ENCODE peak calls at places on chromosomes 7 and 10, in four cellular contexts. F is sigmoid colon, W is cardiac muscle cell, V is HCT116. Z is an unnamed sample.

GRCh38 chr10:44391981-44392380 is 7.1 kb upstream of the CXCL12 start:
- DNase-seq in F (no peak), W (no peak), V (no peak), Z (no peak)

GRCh38 chr7:5248201-5248885 is 34.4 kb upstream of the SLC29A4 start:
- DNase-seq in F (peak; percentile 93), W (peak; percentile 79), V (no peak), Z (peak; percentile 83)

GRCh38 chr7:112421666-112422486 is 28.4 kb upstream of the IFRD1 start:
- DNase-seq in F (no peak), W (peak; percentile 30), V (no peak), Z (peak; percentile 33)

GRCh38 chr7:104943502-104944343 is 70.3 kb upstream of the KMT2E start:
- DNase-seq in F (peak; percentile 72), W (peak; percentile 90), V (peak; percentile 94), Z (peak; percentile 70)

GRCh38 chr10:22054946-22055345 is 51.4 kb upstream of the DNAJC1 start:
- DNase-seq in F (no peak), W (peak; percentile 38), V (no peak), Z (no peak)

GRCh38 chr10:120278069-120278468 is 179.0 kb upstream of the PLPP4 start:
- DNase-seq in F (no peak), W (no peak), V (no peak), Z (no peak)

GRCh38 chr7:18200855-18201254 is 173.2 kb upstream of the PRPS1L1 start:
- DNase-seq in F (no peak), W (no peak), V (no peak), Z (no peak)

GRCh38 chr7:34091330-34091917 is 186.1 kb downstream of the BMPER start:
- DNase-seq in F (no peak), W (peak; percentile 78), V (peak; percentile 43), Z (peak; percentile 51)

GRCh38 chr7:4023502-4023901 is 658.6 kb upstream of the FOXK1 start:
- DNase-seq in F (no peak), W (no peak), V (no peak), Z (no peak)

GRCh38 chr7:16007911-16008310 is 321.4 kb upstream of the MEOX2 start:
- DNase-seq in F (no peak), W (no peak), V (no peak), Z (no peak)

GRCh38 chr7:25998499-25998898 is 153.5 kb upstream of the NFE2L3 start:
- DNase-seq in F (no peak), W (no peak), V (no peak), Z (no peak)

GRCh38 chr7:103487419-103487818 is 41.4 kb upstream of the SLC26A5 start:
- DNase-seq in F (no peak), W (no peak), V (no peak), Z (no peak)

GRCh38 chr10:114881916-114882315 is 56.1 kb upstream of the TRUB1 start:
- DNase-seq in F (no peak), W (no peak), V (no peak), Z (no peak)

GRCh38 chr10:102630663-102631062 is 13.6 kb upstream of the TRIM8 start:
- DNase-seq in F (peak; percentile 35), W (no peak), V (no peak), Z (no peak)

GRCh38 chr10:8054498-8055407 is at the start of gene GATA3:
- DNase-seq in F (no peak), W (peak; percentile 84), V (no peak), Z (peak; percentile 56)

GRCh38 chr7:56046728-56047445 is 4.4 kb downstream of the PSPH start:
- DNase-seq in F (no peak), W (peak; percentile 93), V (no peak), Z (peak; percentile 47)

GRCh38 chr7:112423987-112424386 is 26.3 kb upstream of the IFRD1 start:
- DNase-seq in F (no peak), W (no peak), V (no peak), Z (peak; percentile 29)

GRCh38 chr7:38307640-38308039 is 34.2 kb upstream of the TARP start:
- DNase-seq in F (no peak), W (no peak), V (no peak), Z (no peak)

GRCh38 chr7:129108583-129108982 is 35.9 kb upstream of the TSPAN33 start:
- DNase-seq in F (no peak), W (no peak), V (no peak), Z (no peak)

GRCh38 chr7:34155225-34155908 is 250.0 kb downstream of the BMPER start:
- DNase-seq in F (peak; percentile 69), W (peak; percentile 97), V (no peak), Z (no peak)

GRCh38 chr10:110916554-110917346 is 2.2 kb downstream of the BBIP1 start:
- DNase-seq in F (no peak), W (peak; percentile 58), V (no peak), Z (no peak)

GRCh38 chr7:148230341-148230740 is 360.2 kb upstream of the C7orf33 start:
- DNase-seq in F (no peak), W (no peak), V (no peak), Z (no peak)

GRCh38 chr10:2921956-2922680 is 145.2 kb upstream of the PFKP start:
- DNase-seq in F (no peak), W (no peak), V (no peak), Z (no peak)

GRCh38 chr10:44792119-44792783 is 118.9 kb upstream of the TMEM72 start:
- DNase-seq in F (no peak), W (peak; percentile 44), V (no peak), Z (no peak)

GRCh38 chr7:137687556-137688280 is 159.1 kb downstream of the DGKI start:
- DNase-seq in F (no peak), W (peak; percentile 75), V (no peak), Z (no peak)

GRCh38 chr7:5394264-5395105 is 29.1 kb downstream of the TNRC18 start:
- DNase-seq in F (no peak), W (no peak), V (no peak), Z (no peak)

GRCh38 chr10:82377608-82378007 is 502.6 kb downstream of the NRG3 start:
- DNase-seq in F (no peak), W (peak; percentile 44), V (no peak), Z (peak; percentile 35)

GRCh38 chr10:26438534-26439269 is 561 bp downstream of the APBB1IP start:
- DNase-seq in F (peak; percentile 63), W (peak; percentile 17), V (no peak), Z (no peak)

GRCh38 chr10:114928818-114929217 is 9.2 kb upstream of the TRUB1 start:
- DNase-seq in F (no peak), W (no peak), V (no peak), Z (no peak)

GRCh38 chr7:55132890-55133551 is 114.2 kb downstream of the EGFR start:
- DNase-seq in F (peak; percentile 83), W (peak; percentile 94), V (peak; percentile 97), Z (peak; percentile 53)

GRCh38 chr7:125427676-125428075 is 498.1 kb upstream of the POT1 start:
- DNase-seq in F (no peak), W (no peak), V (no peak), Z (no peak)

GRCh38 chr7:915291-916218 is 38.9 kb downstream of the ADAP1 start:
- DNase-seq in F (peak; percentile 52), W (no peak), V (no peak), Z (no peak)

GRCh38 chr7:12030116-12030515 is 181.0 kb upstream of the TMEM106B start:
- DNase-seq in F (no peak), W (no peak), V (no peak), Z (no peak)

DNA sequence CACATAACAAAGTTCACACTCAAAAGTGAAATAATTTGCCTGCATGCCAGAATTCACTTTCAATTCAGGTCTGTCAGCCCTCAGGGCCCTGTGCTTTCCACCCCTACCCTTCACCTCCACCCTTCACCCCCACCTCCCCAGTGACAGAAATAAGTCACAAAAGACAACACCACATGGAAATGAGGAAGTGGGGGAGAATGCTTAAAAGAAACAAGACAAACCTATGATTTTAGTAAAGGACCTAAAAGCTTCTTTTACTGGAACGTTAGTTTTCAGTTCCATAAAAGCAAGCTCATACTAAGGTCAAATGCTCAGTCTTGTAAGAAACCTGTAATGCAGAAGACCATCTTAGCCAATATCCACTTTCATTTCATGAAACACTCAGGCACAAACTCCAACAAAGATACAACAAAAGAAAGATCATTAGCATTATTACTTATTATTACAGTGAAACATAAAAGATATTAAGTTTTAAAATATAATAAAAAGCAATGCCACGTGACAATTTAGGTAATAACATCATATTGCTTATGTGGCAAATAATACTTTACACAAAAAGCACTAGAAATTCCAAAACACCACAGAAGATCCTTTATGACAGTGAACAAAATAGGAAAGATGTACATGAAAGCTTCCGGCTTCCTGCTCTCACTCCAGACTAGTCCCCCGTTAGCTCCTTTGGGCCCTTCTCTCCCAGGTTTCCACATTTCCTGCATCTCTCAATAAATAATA is 112.1 kb downstream of the LMBR1 start:
- DNase-seq in F (no peak), W (no peak), V (no peak), Z (no peak)
- H3K4me3 ChIP-seq in F (no peak overlapping the region), W (no peak overlapping the region), V (no peak overlapping the region), Z (no peak overlapping the region)

GRCh38 chr10:31618541-31619291 is 299.7 kb downstream of the ZEB1 start:
- DNase-seq in F (peak; percentile 78), W (peak; percentile 74), V (no peak), Z (peak; percentile 43)
- H3K27ac ChIP-seq in F (peak overlapping the region; percentile 42), W (no peak overlapping the region), V (no peak overlapping the region), Z (no peak overlapping the region)

DNA sequence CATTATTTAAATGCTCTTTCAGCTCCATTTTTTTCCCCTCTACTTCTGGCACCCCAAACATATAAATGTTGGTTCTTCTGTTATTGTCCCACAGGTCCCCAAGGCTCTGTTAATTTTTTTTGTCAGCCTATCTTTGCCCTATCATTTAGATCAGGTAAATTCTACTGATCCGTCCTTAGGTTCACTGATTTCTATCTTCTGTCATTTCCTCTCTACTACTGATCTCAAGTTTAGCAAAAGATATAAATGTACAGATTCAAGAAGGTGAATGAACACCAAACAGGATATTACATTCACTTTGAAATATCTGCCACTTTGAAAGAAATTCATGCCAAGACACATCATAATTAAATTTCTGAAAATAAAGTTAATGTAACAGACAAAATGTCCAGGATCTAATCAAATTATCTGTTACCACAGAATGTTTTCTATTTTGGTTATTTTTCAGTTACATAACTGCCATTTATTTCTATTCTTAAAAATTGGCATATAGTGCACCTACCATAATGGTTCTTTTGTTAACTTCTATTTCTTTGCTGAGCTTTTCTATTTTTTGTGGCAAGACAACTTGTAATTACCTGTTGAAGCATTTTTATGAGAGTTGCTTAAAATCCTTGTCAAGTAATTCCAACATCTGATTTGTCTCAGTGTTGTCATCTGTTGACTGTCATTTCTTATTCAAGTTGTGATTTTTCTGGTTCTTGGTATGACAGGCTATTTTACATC is 12.1 kb upstream of the CUBN start:
- DNase-seq in F (no peak), W (no peak), V (no peak), Z (no peak)
- H3K4me1 ChIP-seq in F (no peaks in the 10 kb centered on the region), W (no peaks in the 10 kb centered on the region), V (no peaks in the 10 kb centered on the region), Z (peaks cover 11% of the 10 kb centered on the region)

DNA sequence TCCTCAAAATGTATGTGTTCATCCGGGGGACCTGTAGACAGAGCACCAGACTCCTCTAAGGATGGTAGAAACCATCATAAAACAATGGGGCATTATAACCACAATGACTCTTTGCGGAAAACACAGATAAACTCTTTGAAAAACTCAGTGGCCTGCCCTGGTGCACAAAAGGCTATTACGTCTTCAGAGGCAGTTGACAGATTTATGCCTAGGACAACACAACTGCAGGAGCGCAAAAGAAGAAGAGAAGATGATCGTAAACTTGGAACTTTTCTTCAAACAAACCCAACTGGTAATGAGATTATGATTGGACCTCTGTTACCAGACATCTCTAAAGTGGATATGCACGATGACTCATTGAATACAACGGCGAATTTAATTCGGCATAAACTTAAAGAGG is 6.0 kb downstream of the RBM48 start:
- DNase-seq in F (no peak), W (no peak), V (no peak), Z (no peak)
- H3K4me3 ChIP-seq in F (no peak overlapping the region), W (no peak overlapping the region), V (no peak overlapping the region), Z (no peak overlapping the region)

Z was measured in testis.